ENCODE peak calls at places on chromosomes 16 and 17, in seven cellular contexts. Y is HS-27A, S is KBM-7, D is T-helper 1 cell, X is NAMALWA, O is fibroblast of the aortic adventitia, B is T-helper 17 cell. M is an unnamed sample.

GRCh38 chr17:39069114-39069756 is 82.2 kb downstream of the PLXDC1 start:
- DNase-seq in X (peak), D (no peak), B (no peak), Y (no peak), S (peak), O (peak), M (no peak)

GRCh38 chr16:27841061-27841801 is 222.3 kb downstream of the GSG1L start:
- DNase-seq in X (no peak), B (no peak), O (no peak), S (no peak), Y (no peak), D (no peak), M (no peak)

GRCh38 chr17:48544356-48545021 is 420 bp downstream of the HOXB2 start:
- DNase-seq in B (peak), D (peak), X (no peak), Y (no peak), O (peak), S (peak), M (no peak)

GRCh38 chr16:49587511-49587910 is 213.9 kb downstream of the C16orf78 start:
- DNase-seq in Y (no peak), D (no peak), B (no peak), O (no peak), S (no peak), X (no peak), M (no peak)

GRCh38 chr16:27238016-27238587 is 30.5 kb downstream of the NSMCE1 start:
- DNase-seq in B (no peak), D (no peak), X (no peak), Y (no peak), O (no peak), S (peak), M (no peak)

GRCh38 chr17:40480501-40481003 is 20.9 kb downstream of the TNS4 start:
- DNase-seq in O (peak), S (peak), Y (no peak), D (peak), X (no peak), B (peak), M (no peak)

GRCh38 chr17:71024172-71024571 is 854.8 kb downstream of the KCNJ2 start:
- DNase-seq in O (no peak), X (no peak), Y (no peak), B (no peak), D (no peak), S (no peak), M (no peak)

GRCh38 chr17:45905812-45906211 is 11.5 kb downstream of the MAPT start:
- DNase-seq in B (no peak), X (peak), S (no peak), O (no peak), D (no peak), Y (no peak), M (no peak)

GRCh38 chr16:79134300-79134699 is 466.2 kb downstream of the MAF start:
- DNase-seq in B (no peak), X (no peak), O (no peak), Y (no peak), S (no peak), D (no peak), M (no peak)

GRCh38 chr17:74467221-74467951 is 952 bp downstream of the CD300A start:
- DNase-seq in S (no peak), Y (no peak), O (no peak), X (peak), B (no peak), D (no peak), M (no peak)

GRCh38 chr17:50893183-50893993 is 27.2 kb upstream of the TOB1 start:
- DNase-seq in X (no peak), O (no peak), D (no peak), B (no peak), Y (no peak), S (no peak), M (peak)

GRCh38 chr17:60139438-60140285 is 10.1 kb upstream of the CA4 start:
- DNase-seq in B (peak), D (peak), X (no peak), O (peak), S (peak), Y (no peak), M (no peak)

GRCh38 chr17:76841776-76842405 is 26.3 kb upstream of the MGAT5B start:
- DNase-seq in X (peak), S (no peak), D (no peak), Y (no peak), O (no peak), B (no peak), M (no peak)

GRCh38 chr17:32827227-32827626 is 49.7 kb downstream of the MYO1D start:
- DNase-seq in Y (no peak), S (no peak), D (no peak), O (no peak), B (no peak), X (no peak), M (no peak)

GRCh38 chr17:9241371-9241712 is 220.0 kb downstream of the NTN1 start:
- DNase-seq in S (no peak), O (peak), B (no peak), X (no peak), Y (no peak), D (no peak), M (no peak)

GRCh38 chr17:2722611-2723010 is 11.0 kb upstream of the CLUH start:
- DNase-seq in D (no peak), S (no peak), X (no peak), Y (no peak), O (no peak), B (no peak), M (no peak)

GRCh38 chr16:82646504-82646903 is 19.7 kb downstream of the CDH13 start:
- DNase-seq in S (no peak), X (no peak), Y (no peak), B (no peak), D (no peak), O (no peak), M (no peak)

GRCh38 chr16:68902376-68903345 is 59.3 kb downstream of the TANGO6 start:
- DNase-seq in D (no peak), X (peak), B (no peak), S (peak), O (peak), Y (no peak), M (no peak)

GRCh38 chr16:21619765-21620462 is 20.5 kb downstream of the METTL9 start:
- DNase-seq in Y (no peak), S (no peak), D (no peak), B (no peak), O (no peak), X (no peak), M (no peak)

GRCh38 chr17:3993493-3994220 is 29.4 kb upstream of the ATP2A3 start:
- DNase-seq in O (peak), X (no peak), B (no peak), S (no peak), Y (no peak), D (no peak), M (no peak)

GRCh38 chr17:58032691-58033415 is 25.8 kb upstream of the SRSF1 start:
- DNase-seq in X (no peak), O (no peak), Y (no peak), S (no peak), B (no peak), D (no peak), M (no peak)

GRCh38 chr16:4176794-4177438 is 60.7 kb upstream of the ADCY9 start:
- DNase-seq in S (peak), X (no peak), O (peak), B (no peak), D (no peak), Y (peak), M (peak)

M was measured in epithelial cell of prostate.